ENCODE peak calls at places on chromosomes 11 and 22, in ten cellular contexts. F is NCI-H1105; D is CD4-positive, alpha-beta T cell; I is activated CD4-positive, alpha-beta T cell treated with anti-CD3 and anti-CD28 coated beads, Interleukin-2, amount 10 ng/mL, durations not matched to agents 7 days and 5 days; T is activated naive CD4-positive, alpha-beta T cell treated with Interleukin-2 at 50 U/mL for 16 hours; X is A172; M is activated naive CD8-positive, alpha-beta T cell treated with anti-CD3 and anti-CD28 coated beads, Interleukin-2, amount 50 U/mL, for 24 hours; Y is AG08395; P is activated T-helper 1 cell treated with Interleukin-2 at 50 U/mL for 16 hours; B is NCI-H2081. K is an unnamed sample.

GRCh38 chr11:86194998-86195397 is 49.6 kb upstream of the EED start:
- DNase-seq in F (no peak), D (no peak), I (no peak), T (no peak), X (no peak), M (no peak), Y (no peak), P (no peak), B (no peak), K (no peak)

GRCh38 chr11:125227151-125227550 is 62.6 kb downstream of the PKNOX2 start:
- DNase-seq in F (no peak), D (no peak), I (no peak), T (no peak), X (no peak), M (no peak), Y (no peak), P (no peak), B (no peak), K (no peak)

GRCh38 chr22:43740587-43741270 is 71.4 kb downstream of the EFCAB6 start:
- DNase-seq in F (no peak), D (no peak), I (no peak), T (no peak), X (no peak), M (no peak), Y (no peak), P (no peak), B (no peak), K (no peak)

GRCh38 chr11:132307309-132308020 is 937.0 kb downstream of the NTM start:
- DNase-seq in F (no peak), D (no peak), I (no peak), T (no peak), X (no peak), M (no peak), Y (no peak), P (no peak), B (no peak), K (no peak)

GRCh38 chr11:75583710-75584658 is 21.9 kb downstream of the SERPINH1 start:
- DNase-seq in F (peak), D (no peak), I (no peak), T (peak), X (peak), M (no peak), Y (peak), P (no peak), B (peak), K (no peak)

GRCh38 chr11:12280199-12280837 is 97.1 kb upstream of the PARVA start:
- DNase-seq in F (no peak), D (no peak), I (no peak), T (no peak), X (no peak), M (no peak), Y (no peak), P (no peak), B (no peak), K (no peak)

GRCh38 chr22:36816635-36817428 is at the start of gene PVALB:
- DNase-seq in F (peak), D (no peak), I (no peak), T (no peak), X (no peak), M (no peak), Y (peak), P (no peak), B (peak), K (no peak)

GRCh38 chr11:67167086-67167485 is 48.0 kb downstream of the KDM2A start:
- DNase-seq in F (no peak), D (no peak), I (no peak), T (no peak), X (no peak), M (no peak), Y (peak), P (no peak), B (no peak), K (no peak)

GRCh38 chr11:93370260-93370659 is 39.7 kb downstream of the DEUP1 start:
- DNase-seq in F (no peak), D (no peak), I (no peak), T (no peak), X (peak), M (no peak), Y (no peak), P (no peak), B (no peak), K (no peak)

GRCh38 chr11:119262668-119263351 is 54.1 kb downstream of the MCAM start:
- DNase-seq in F (no peak), D (no peak), I (peak), T (no peak), X (peak), M (no peak), Y (peak), P (no peak), B (no peak), K (no peak)

GRCh38 chr22:48705917-48706605 is 1121.6 kb downstream of the BRD1 start:
- DNase-seq in F (no peak), D (no peak), I (no peak), T (no peak), X (no peak), M (no peak), Y (no peak), P (no peak), B (no peak), K (no peak)

GRCh38 chr11:69080361-69080973 is 31.7 kb downstream of the TPCN2 start:
- DNase-seq in F (no peak), D (no peak), I (peak), T (peak), X (peak), M (peak), Y (peak), P (peak), B (no peak), K (no peak)

GRCh38 chr11:47592276-47592675 is 1.9 kb downstream of the C1QTNF4 start:
- DNase-seq in F (no peak), D (no peak), I (no peak), T (no peak), X (no peak), M (no peak), Y (no peak), P (no peak), B (no peak), K (no peak)

GRCh38 chr11:92596596-92597317 is 372.1 kb downstream of the FAT3 start:
- DNase-seq in F (no peak), D (no peak), I (no peak), T (no peak), X (peak), M (no peak), Y (peak), P (no peak), B (no peak), K (no peak)

GRCh38 chr11:6746086-6746618 is 25.6 kb downstream of the OR2AG2 start:
- DNase-seq in F (no peak), D (peak), I (peak), T (peak), X (no peak), M (peak), Y (no peak), P (peak), B (no peak), K (no peak)

GRCh38 chr22:41240377-41241132 is at the start of gene CHADL:
- DNase-seq in F (no peak), D (no peak), I (no peak), T (no peak), X (no peak), M (no peak), Y (no peak), P (no peak), B (no peak), K (no peak)

GRCh38 chr11:2750601-2751522 is 51.1 kb upstream of the KCNQ1OT1 start:
- DNase-seq in F (peak), D (no peak), I (no peak), T (no peak), X (no peak), M (no peak), Y (no peak), P (no peak), B (peak), K (no peak)

GRCh38 chr22:26364066-26365015 is 64.7 kb upstream of the ASPHD2 start:
- DNase-seq in F (peak), D (peak), I (peak), T (peak), X (peak), M (peak), Y (peak), P (peak), B (peak), K (no peak)

GRCh38 chr22:37499006-37499707 is 13.0 kb upstream of the MFNG start:
- DNase-seq in F (no peak), D (no peak), I (no peak), T (no peak), X (peak), M (no peak), Y (no peak), P (no peak), B (no peak), K (no peak)

GRCh38 chr11:70575396-70576060 is 177.2 kb downstream of the CTTN start:
- DNase-seq in F (no peak), D (no peak), I (no peak), T (no peak), X (no peak), M (no peak), Y (no peak), P (no peak), B (no peak), K (no peak)

GRCh38 chr11:121113611-121114010 is 12.6 kb downstream of the TECTA start:
- DNase-seq in F (no peak), D (no peak), I (no peak), T (no peak), X (no peak), M (no peak), Y (no peak), P (no peak), B (no peak), K (no peak)

GRCh38 chr22:37284807-37285355 is 2.6 kb downstream of the CYTH4 start:
- DNase-seq in F (no peak), D (peak), I (peak), T (peak), X (no peak), M (peak), Y (no peak), P (peak), B (no peak), K (no peak)

GRCh38 chr11:73902303-73902702 is 25.5 kb downstream of the PAAF1 start:
- DNase-seq in F (no peak), D (no peak), I (no peak), T (no peak), X (no peak), M (no peak), Y (no peak), P (no peak), B (no peak), K (no peak)

GRCh38 chr11:16607675-16608644 is 130.5 kb upstream of the C11orf58 start:
- DNase-seq in F (peak), D (no peak), I (no peak), T (no peak), X (no peak), M (no peak), Y (no peak), P (no peak), B (no peak), K (no peak)

GRCh38 chr22:26330971-26331625 is 98.0 kb upstream of the ASPHD2 start:
- DNase-seq in F (peak), D (peak), I (peak), T (peak), X (peak), M (peak), Y (peak), P (peak), B (peak), K (no peak)

GRCh38 chr11:114158886-114159285 is 99.4 kb downstream of the ZBTB16 start:
- DNase-seq in F (no peak), D (no peak), I (no peak), T (no peak), X (no peak), M (no peak), Y (no peak), P (no peak), B (no peak), K (no peak)

GRCh38 chr11:122430490-122430889 is 225.0 kb upstream of the UBASH3B start:
- DNase-seq in F (no peak), D (no peak), I (no peak), T (no peak), X (no peak), M (no peak), Y (no peak), P (no peak), B (no peak), K (no peak)

GRCh38 chr22:22810018-22810427 is 77.6 kb upstream of the IGLL5 start:
- DNase-seq in F (peak), D (peak), I (no peak), T (peak), X (no peak), M (peak), Y (peak), P (peak), B (peak), K (no peak)